ENCODE peak calls at places on chromosomes 12 and 14, in seven cellular contexts. F is activated CD4-positive, alpha-beta T cell treated with anti-CD3 and anti-CD28 coated beads, Interleukin-2, amount 50 U/mL, for 48 hours; W is dorsolateral prefrontal cortex; L is AG08395; K is LoVo; T is hepatic stellate cell; C is stimulated activated CD4-positive, alpha-beta T cell treated with anti-CD3 and anti-CD28 coated beads, Interleukin-12 subunit alpha, Interleukin-12 subunit beta, amount 100 ng/mL, for 24 hours. G is an unnamed sample.

GRCh38 chr12:11728154-11728755 is 78.8 kb downstream of the ETV6 start:
- DNase-seq in F (no peak), W (no peak), L (no peak), K (no peak), T (no peak), C (no peak), G (no peak)

GRCh38 chr14:67562025-67562775 is 29.1 kb downstream of the PLEKHH1 start:
- DNase-seq in F (no peak), W (no peak), L (no peak), K (no peak), T (no peak), C (no peak), G (no peak)

GRCh38 chr14:101228949-101229541 is 325.5 kb upstream of the RTL1 start:
- DNase-seq in F (no peak), W (peak), L (no peak), K (no peak), T (no peak), C (no peak), G (no peak)

GRCh38 chr12:47717443-47718193 is 7.7 kb downstream of the ENDOU start:
- DNase-seq in F (peak), W (peak), L (peak), K (peak), T (peak), C (no peak), G (peak)

GRCh38 chr14:55837467-55837866 is 257.5 kb downstream of the KTN1 start:
- DNase-seq in F (no peak), W (no peak), L (no peak), K (no peak), T (no peak), C (no peak), G (no peak)

GRCh38 chr14:54692261-54692861 is 125.4 kb downstream of the SAMD4A start:
- DNase-seq in F (no peak), W (no peak), L (no peak), K (no peak), T (no peak), C (no peak), G (no peak)

GRCh38 chr12:58285551-58285950 is 344.2 kb downstream of the ATP23 start:
- DNase-seq in F (no peak), W (no peak), L (no peak), K (no peak), T (no peak), C (no peak), G (no peak)

GRCh38 chr12:118544569-118544968 is 168.2 kb downstream of the SUDS3 start:
- DNase-seq in F (no peak), W (no peak), L (peak), K (peak), T (peak), C (no peak), G (peak)

GRCh38 chr14:95319312-95320075 is at the start of gene CLMN:
- DNase-seq in F (peak), W (no peak), L (peak), K (peak), T (peak), C (no peak), G (no peak)

GRCh38 chr14:105974902-105975301 is 448.5 kb downstream of the TMEM121 start:
- DNase-seq in F (peak), W (no peak), L (no peak), K (peak), T (no peak), C (peak), G (peak)

GRCh38 chr12:101459642-101460346 is 15.3 kb upstream of the SPIC start:
- DNase-seq in F (no peak), W (no peak), L (peak), K (peak), T (no peak), C (no peak), G (peak)

GRCh38 chr12:53287741-53288216 is 7.6 kb upstream of the PFDN5 start:
- DNase-seq in F (peak), W (no peak), L (peak), K (peak), T (peak), C (peak), G (peak)

GRCh38 chr14:101859916-101860315 is 98.4 kb downstream of the PPP2R5C start:
- DNase-seq in F (no peak), W (no peak), L (no peak), K (no peak), T (no peak), C (no peak), G (no peak)

GRCh38 chr12:50021071-50021470 is 4.2 kb downstream of the RACGAP1 start:
- DNase-seq in F (no peak), W (no peak), L (no peak), K (no peak), T (no peak), C (no peak), G (no peak)

GRCh38 chr12:123384994-123385376 is 1.1 kb downstream of the KMT5A start:
- DNase-seq in F (no peak), W (no peak), L (peak), K (no peak), T (peak), C (no peak), G (peak)